ENCODE peak calls at places on chromosomes 12 and 14, in eight cellular contexts. H is CD8-positive, alpha-beta T cell; R is CD4-positive, CD25-positive, alpha-beta regulatory T cell; X is cardiac muscle cell; F is gastrocnemius medialis; O is body of pancreas; G is naive thymus-derived CD4-positive, alpha-beta T cell; L is fibroblast of lung. V is an unnamed sample. For H3K4me1, the result is how much of the 10 kb centered on the place peaks cover.

GRCh38 chr12:117158911-117159310 is 31.4 kb downstream of the FBXO21 start:
- DNase-seq in L (peak), X (peak), H (no peak), R (no peak), O (no peak), F (no peak), G (no peak), V (no peak)

GRCh38 chr12:44532940-44533339 is 343.2 kb downstream of the NELL2 start:
- DNase-seq in O (no peak), L (no peak), G (no peak), H (no peak), X (no peak), F (no peak), R (no peak), V (no peak)

GRCh38 chr14:93090826-93091583 is 24.7 kb downstream of the ITPK1 start:
- DNase-seq in X (peak), F (no peak), H (no peak), O (no peak), G (no peak), R (no peak), L (no peak), V (no peak)

GRCh38 chr12:92462049-92462448 is 240.7 kb upstream of the PLEKHG7 start:
- DNase-seq in L (peak), R (peak), X (peak), O (no peak), H (no peak), F (no peak), G (no peak), V (no peak)

GRCh38 chr12:19282133-19282532 is 152.6 kb downstream of the PLEKHA5 start:
- DNase-seq in R (no peak), F (no peak), X (no peak), L (no peak), O (no peak), H (no peak), G (no peak), V (no peak)

GRCh38 chr14:71225108-71225507 is 317.8 kb downstream of the PCNX1 start:
- DNase-seq in G (no peak), F (no peak), R (no peak), H (no peak), O (no peak), X (no peak), L (no peak), V (no peak)

GRCh38 chr12:49635036-49635435 is 11.7 kb downstream of the PRPF40B start:
- DNase-seq in G (no peak), X (no peak), O (no peak), H (no peak), L (no peak), F (no peak), R (no peak), V (no peak)

GRCh38 chr12:46357438-46358324 is 14.9 kb downstream of the SLC38A2 start:
- DNase-seq in O (no peak), F (no peak), L (peak), H (no peak), G (no peak), R (no peak), X (peak), V (no peak)

GRCh38 chr12:62263956-62264355 is 3.8 kb downstream of the USP15 start:
- DNase-seq in F (no peak), L (no peak), O (no peak), X (no peak), R (no peak), H (no peak), G (no peak), V (no peak)

GRCh38 chr12:6554990-6555691 is 701 bp downstream of the IFFO1 start:
- DNase-seq in L (peak), R (no peak), X (no peak), F (no peak), G (no peak), H (no peak), O (no peak), V (no peak)

GRCh38 chr12:28486521-28486920 is 296.3 kb downstream of the CCDC91 start:
- DNase-seq in X (no peak), F (no peak), G (no peak), L (peak), O (no peak), H (no peak), R (no peak), V (no peak)

GRCh38 chr14:77206877-77207389 is 25.3 kb downstream of the TMEM63C start:
- DNase-seq in G (no peak), F (no peak), R (no peak), X (no peak), O (no peak), H (no peak), L (no peak), V (no peak)

GRCh38 chr14:100677925-100678765 is 48.5 kb upstream of the DLK1 start:
- DNase-seq in X (peak), H (no peak), G (no peak), R (no peak), L (peak), F (no peak), O (no peak), V (no peak)

GRCh38 chr14:104395941-104396681 is 183.5 kb upstream of the C14orf180 start:
- DNase-seq in G (no peak), O (no peak), H (no peak), R (no peak), L (no peak), F (no peak), X (no peak), V (no peak)

GRCh38 chr14:75175677-75176141 is 703 bp downstream of the TMED10 start:
- DNase-seq in H (no peak), O (no peak), G (no peak), L (no peak), F (no peak), R (no peak), X (no peak), V (no peak)

GRCh38 chr14:55927059-55927458 is 191.2 kb upstream of the PELI2 start:
- DNase-seq in R (no peak), H (no peak), X (no peak), F (no peak), L (no peak), O (no peak), G (no peak), V (no peak)

GRCh38 chr14:50773632-50774541 is 57.1 kb downstream of the NIN start:
- DNase-seq in F (no peak), O (peak), X (peak), H (no peak), G (no peak), R (no peak), L (peak), V (no peak)

GRCh38 chr14:100573757-100574641 is 13.2 kb downstream of the BEGAIN start:
- DNase-seq in O (no peak), X (no peak), H (no peak), R (no peak), L (no peak), F (no peak), G (no peak), V (no peak)

GRCh38 chr12:106629797-106630669 is 47.2 kb downstream of the RFX4 start:
- DNase-seq in G (no peak), H (no peak), R (no peak), L (peak), O (no peak), F (no peak), X (peak), V (no peak)

GRCh38 chr14:63438065-63438757 is 105.0 kb downstream of the PPP2R5E start:
- DNase-seq in H (no peak), L (peak), G (peak), O (peak), F (no peak), R (peak), X (peak), V (no peak)

GRCh38 chr12:25957898-25958253 is 606 bp upstream of the RASSF8 start:
- DNase-seq in R (no peak), O (no peak), X (peak), H (no peak), L (peak), F (no peak), G (no peak), V (no peak)

GRCh38 chr12:100427078-100427477 is 46.6 kb upstream of the NR1H4 start:
- DNase-seq in O (no peak), G (no peak), H (no peak), X (peak), L (peak), F (no peak), R (no peak), V (no peak)

GRCh38 chr12:89472508-89472907 is 52.1 kb downstream of the GALNT4 start:
- DNase-seq in F (no peak), R (no peak), H (no peak), G (no peak), O (no peak), X (no peak), L (peak), V (no peak)

GRCh38 chr12:50017047-50017446 is 8.2 kb downstream of the RACGAP1 start:
- DNase-seq in L (peak), R (no peak), O (peak), F (peak), G (no peak), X (peak), H (no peak), V (no peak)

GRCh38 chr14:68307769-68308168 is 485.1 kb downstream of the ZFP36L1 start:
- DNase-seq in L (no peak), F (no peak), G (no peak), R (no peak), X (peak), H (no peak), O (no peak), V (no peak)

GRCh38 chr12:53596920-53597363 is 29.2 kb downstream of the ATF7 start:
- DNase-seq in O (no peak), G (no peak), L (peak), H (no peak), F (no peak), R (no peak), X (peak), V (no peak)

GRCh38 chr12:113136128-113136989 is 798 bp upstream of the RASAL1 start:
- DNase-seq in X (peak), R (peak), F (no peak), G (peak), H (no peak), O (no peak), L (no peak), V (peak)

GRCh38 chr12:41206298-41206697 is 18.2 kb downstream of the PDZRN4 start:
- DNase-seq in L (no peak), O (no peak), G (no peak), H (no peak), F (no peak), X (no peak), R (no peak), V (no peak)

GRCh38 chr12:9707864-9708808 is 24.8 kb downstream of the CLECL1 start:
- DNase-seq in L (peak), G (peak), H (peak), F (no peak), R (peak), X (peak), O (peak), V (peak)

GRCh38 chr14:76698191-76698590 is 63.1 kb upstream of the VASH1 start:
- DNase-seq in L (no peak), O (no peak), H (no peak), X (no peak), G (no peak), F (no peak), R (no peak), V (no peak)

GRCh38 chr12:122991623-122992275 is 11.3 kb downstream of the ARL6IP4 start:
- DNase-seq in L (no peak), R (no peak), G (no peak), O (no peak), X (no peak), F (no peak), H (no peak), V (no peak)

GRCh38 chr14:58362798-58363412 is 32.8 kb upstream of the TOMM20L start:
- DNase-seq in O (no peak), H (no peak), R (peak), F (no peak), L (peak), G (peak), X (peak), V (peak)

GRCh38 chr12:54526800-54527630 is 22.4 kb upstream of the PDE1B start:
- DNase-seq in R (peak), G (peak), X (peak), F (no peak), H (no peak), O (no peak), L (peak), V (no peak)

GRCh38 chr12:124684496-124684895 is 117.1 kb upstream of the NCOR2 start:
- DNase-seq in X (no peak), R (no peak), L (no peak), O (no peak), H (no peak), G (no peak), F (no peak), V (no peak)
- H3K4me1 ChIP-seq in X (under half), R (under half), L (under half), O (under half), H (under half), G (under half), F (under half), V (under half)

GRCh38 chr14:28467611-28468010 is 299.0 kb upstream of the FOXG1 start:
- DNase-seq in G (no peak), H (no peak), R (no peak), F (no peak), L (no peak), O (no peak), X (no peak), V (no peak)

GRCh38 chr14:28468191-28469151 is 298.1 kb upstream of the FOXG1 start:
- DNase-seq in F (no peak), H (no peak), G (no peak), L (peak), X (no peak), O (no peak), R (no peak), V (no peak)
- H3K27ac ChIP-seq in F (no peak), H (no peak), G (no peak), L (no peak), X (peak), O (no peak), R (no peak), V (no peak)

GRCh38 chr14:51862839-51863235 is 2.4 kb downstream of the GNG2 start:
- DNase-seq in H (no peak), O (no peak), L (no peak), G (no peak), R (no peak), F (no peak), X (peak), V (no peak)
- H3K4me3 ChIP-seq in H (peak), O (no peak), L (peak), G (peak), R (peak), F (no peak), X (no peak), V (peak)

DNA sequence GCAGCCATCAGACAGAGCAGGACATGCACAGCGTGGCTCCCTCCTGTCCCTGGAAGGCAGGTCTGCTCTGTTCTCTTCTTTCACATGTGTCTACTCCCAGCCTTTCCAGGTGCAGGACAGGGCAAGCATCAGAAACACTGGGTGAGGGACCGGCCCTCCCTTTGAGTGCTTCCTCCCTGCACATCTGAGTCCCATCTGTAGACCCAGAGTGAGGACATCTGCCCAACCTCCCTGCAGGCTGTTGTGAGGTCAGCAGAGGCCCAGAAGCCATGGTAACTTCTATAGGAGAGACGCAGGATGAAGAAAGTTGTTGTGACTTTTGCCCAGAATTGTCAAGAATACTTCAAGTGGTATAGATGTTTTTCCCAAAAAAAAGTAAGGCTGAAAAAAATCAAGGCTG is 282.7 kb downstream of the CACNA1C start:
- DNase-seq in X (no peak), G (no peak), O (no peak), H (no peak), L (no peak), F (no peak), R (no peak), V (no peak)
- H3K4me1 ChIP-seq in X (under half), G (under half), O (under half), H (under half), L (under half), F (under half), R (under half), V (under half)

DNA sequence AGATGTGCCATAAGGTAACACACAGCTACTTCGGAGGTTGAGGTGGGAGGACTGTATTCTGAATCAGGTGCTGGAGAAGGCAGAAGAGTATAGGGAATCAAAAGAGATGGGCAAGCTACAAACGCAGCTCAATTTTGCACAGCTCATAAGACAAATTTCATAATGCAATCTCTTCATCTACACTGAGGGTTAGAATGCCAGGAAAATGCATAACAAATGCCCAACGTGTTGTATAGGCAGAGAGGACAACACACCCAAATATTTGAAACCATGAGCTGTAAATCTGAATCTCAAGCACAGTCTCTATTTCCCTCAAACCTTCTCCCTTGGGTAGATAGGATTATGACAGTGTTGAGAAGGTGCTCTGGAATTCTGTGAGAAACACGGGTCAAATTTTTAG is 263.1 kb upstream of the FOXN3 start:
- DNase-seq in O (no peak), H (no peak), X (no peak), F (no peak), R (no peak), L (no peak), G (no peak), V (no peak)
- H3K27ac ChIP-seq in O (no peak), H (no peak), X (no peak), F (no peak), R (no peak), L (no peak), G (no peak), V (no peak)

DNA sequence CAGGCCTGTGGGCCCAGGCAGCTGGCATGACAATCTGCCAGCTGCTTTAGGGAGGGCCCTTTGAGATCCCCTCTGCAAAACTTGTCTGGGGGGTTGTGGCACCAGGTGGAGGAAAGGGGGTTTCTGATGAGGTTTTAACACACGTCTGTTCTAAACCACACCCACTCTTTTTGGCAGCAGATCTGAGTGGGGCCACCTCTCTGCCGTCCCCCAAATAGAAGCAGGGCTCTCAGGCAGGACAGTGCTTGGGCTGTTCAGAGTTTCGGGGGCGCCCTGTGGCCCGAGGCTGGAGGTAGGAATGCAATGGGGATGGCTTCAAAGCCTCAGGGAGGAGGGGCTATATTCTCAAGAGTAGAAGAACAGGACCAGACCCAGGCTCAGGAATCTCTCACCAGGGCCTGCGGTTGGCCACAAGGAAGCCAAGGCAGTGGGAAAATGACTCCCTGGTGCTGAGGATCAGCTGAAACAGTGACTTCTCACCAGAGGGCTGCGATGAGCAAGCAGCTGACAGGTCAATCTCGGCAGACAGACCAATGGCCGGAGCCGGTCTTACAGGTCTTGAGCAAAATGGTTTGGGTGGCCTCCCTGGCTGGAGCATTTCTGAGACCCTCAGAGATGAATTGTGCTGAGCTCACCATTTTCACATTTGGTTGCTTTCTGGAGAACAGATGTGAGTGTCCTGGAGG is 1.5 kb upstream of the KRT5 start:
- DNase-seq in F (no peak), R (no peak), H (no peak), O (no peak), G (no peak), L (peak), X (peak), V (no peak)
- H3K4me3 ChIP-seq in F (no peak), R (no peak), H (no peak), O (no peak), G (no peak), L (no peak), X (no peak), V (no peak)

GRCh38 chr14:95153866-95154265 is 3.5 kb downstream of the DICER1 start:
- DNase-seq in O (no peak), X (no peak), F (no peak), G (no peak), H (no peak), L (no peak), R (no peak), V (no peak)
- H3K4me1 ChIP-seq in O (half or more), X (under half), F (under half), G (half or more), H (half or more), L (under half), R (under half), V (half or more)

GRCh38 chr14:64755661-64756265 is 51.5 kb downstream of the PLEKHG3 start:
- DNase-seq in L (peak), X (no peak), H (peak), R (peak), F (no peak), G (peak), O (no peak), V (peak)
- H3K27ac ChIP-seq in L (no peak), X (no peak), H (no peak), R (peak), F (no peak), G (no peak), O (no peak), V (no peak)

DNA sequence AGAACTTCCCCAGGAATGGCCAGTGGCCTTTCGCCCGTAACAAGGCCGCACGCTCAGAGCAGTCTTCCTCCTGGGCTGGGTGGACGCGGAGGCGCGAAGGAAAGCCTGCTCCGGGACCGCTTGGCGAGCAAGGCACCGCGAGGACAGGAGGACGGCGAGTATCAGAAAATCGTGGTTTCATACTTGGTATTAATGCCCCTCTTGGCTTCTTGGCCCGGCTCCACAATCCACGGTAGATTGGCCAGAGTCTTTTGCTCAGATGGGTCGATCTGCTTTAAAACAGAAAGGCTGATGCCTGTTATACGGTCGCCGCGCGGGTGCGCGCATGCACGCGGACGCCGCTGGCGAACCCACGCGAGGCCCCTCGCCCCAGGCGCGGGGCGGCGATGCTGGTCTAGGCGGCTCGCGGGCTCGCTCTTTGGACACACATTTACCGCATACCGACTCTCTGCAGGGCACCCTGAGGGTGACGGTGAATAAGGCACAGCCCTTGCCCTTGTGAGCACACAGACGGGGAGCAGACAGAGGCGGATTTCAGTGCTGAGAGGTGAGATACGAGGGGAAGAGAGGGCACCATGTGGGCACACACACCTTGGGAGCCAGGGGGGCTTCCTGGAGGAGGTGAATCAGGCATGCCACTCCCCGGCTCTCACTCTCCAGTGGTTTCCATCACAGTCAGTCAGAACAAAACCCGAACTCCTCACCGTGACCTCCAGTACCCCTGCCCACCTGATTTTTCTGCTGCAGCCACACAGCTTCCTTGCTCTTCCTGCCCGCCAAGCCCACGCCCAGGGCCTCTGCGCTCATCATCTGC is 100.7 kb downstream of the APAF1 start:
- DNase-seq in F (no peak), L (no peak), O (peak), R (peak), X (peak), G (no peak), H (no peak), V (no peak)
- H3K4me3 ChIP-seq in F (peak), L (peak), O (peak), R (peak), X (peak), G (peak), H (peak), V (peak)

V was measured in CD8-positive, alpha-beta memory T cell.